ENCODE peak calls at places on chromosomes 5 and 9, in seven cellular contexts. I is astrocyte, A is HCT116, S is fibroblast of lung, Q is aorta, M is H1, W is heart right ventricle. U is an unnamed sample. For H3K9me3 and H3K36me3, the result is how much of the 10 kb centered on the place peaks cover.

GRCh38 chr5:131589510-131590348 is 45.3 kb downstream of the RAPGEF6 start:
- DNase-seq in I (peak), A (peak), S (peak), Q (no peak), M (peak), W (no peak), U (no peak)

GRCh38 chr5:118044169-118044568 is 944.2 kb downstream of the DTWD2 start:
- DNase-seq in I (no peak), A (no peak), S (no peak), Q (no peak), M (no peak), W (no peak), U (no peak)

GRCh38 chr9:106697799-106698591 is 165.0 kb upstream of the ZNF462 start:
- DNase-seq in I (peak), A (no peak), S (peak), Q (peak), M (no peak), W (peak), U (peak)

GRCh38 chr9:134128727-134129679 is 6.9 kb upstream of the WDR5 start:
- DNase-seq in I (no peak), A (no peak), S (no peak), Q (no peak), M (no peak), W (peak), U (no peak)

GRCh38 chr5:107705390-107706014 is 34.8 kb upstream of the EFNA5 start:
- DNase-seq in I (peak), A (no peak), S (peak), Q (no peak), M (no peak), W (no peak), U (peak)

GRCh38 chr5:10338996-10339903 is 14.2 kb upstream of the MARCHF6 start:
- DNase-seq in I (peak), A (no peak), S (peak), Q (no peak), M (no peak), W (no peak), U (no peak)

GRCh38 chr9:68668127-68668526 is 36.9 kb upstream of the PIP5K1B start:
- DNase-seq in I (no peak), A (no peak), S (no peak), Q (no peak), M (no peak), W (no peak), U (no peak)

GRCh38 chr5:171450423-171451246 is 31.2 kb downstream of the FGF18 start:
- DNase-seq in I (peak), A (no peak), S (peak), Q (peak), M (peak), W (peak), U (peak)

GRCh38 chr5:179054036-179054785 is 6.0 kb upstream of the ZNF354C start:
- DNase-seq in I (no peak), A (no peak), S (no peak), Q (no peak), M (no peak), W (no peak), U (no peak)

GRCh38 chr5:160342413-160342941 is 27.9 kb downstream of the C1QTNF2 start:
- DNase-seq in I (peak), A (no peak), S (peak), Q (no peak), M (no peak), W (no peak), U (peak)

GRCh38 chr5:139385061-139385889 is 2.2 kb upstream of the SLC23A1 start:
- DNase-seq in I (no peak), A (no peak), S (no peak), Q (no peak), M (no peak), W (no peak), U (no peak)

GRCh38 chr9:73775757-73776156 is 624.1 kb downstream of the ANXA1 start:
- DNase-seq in I (no peak), A (no peak), S (peak), Q (no peak), M (no peak), W (no peak), U (no peak)

GRCh38 chr9:16417101-16417500 is 453.4 kb downstream of the BNC2 start:
- DNase-seq in I (peak), A (no peak), S (peak), Q (no peak), M (no peak), W (no peak), U (peak)

GRCh38 chr9:128845186-128845931 is 15.8 kb upstream of the SPOUT1 start:
- DNase-seq in I (no peak), A (no peak), S (no peak), Q (no peak), M (no peak), W (no peak), U (no peak)

GRCh38 chr5:6720561-6720921 is 7.3 kb downstream of the TENT4A start:
- DNase-seq in I (no peak), A (no peak), S (no peak), Q (no peak), M (no peak), W (no peak), U (no peak)

GRCh38 chr5:61010759-61011460 is 65.9 kb downstream of the NDUFAF2 start:
- DNase-seq in I (no peak), A (peak), S (no peak), Q (no peak), M (no peak), W (no peak), U (no peak)

GRCh38 chr5:112312810-112313209 is 106.3 kb downstream of the EPB41L4A start:
- DNase-seq in I (no peak), A (no peak), S (no peak), Q (no peak), M (no peak), W (no peak), U (no peak)

DNA sequence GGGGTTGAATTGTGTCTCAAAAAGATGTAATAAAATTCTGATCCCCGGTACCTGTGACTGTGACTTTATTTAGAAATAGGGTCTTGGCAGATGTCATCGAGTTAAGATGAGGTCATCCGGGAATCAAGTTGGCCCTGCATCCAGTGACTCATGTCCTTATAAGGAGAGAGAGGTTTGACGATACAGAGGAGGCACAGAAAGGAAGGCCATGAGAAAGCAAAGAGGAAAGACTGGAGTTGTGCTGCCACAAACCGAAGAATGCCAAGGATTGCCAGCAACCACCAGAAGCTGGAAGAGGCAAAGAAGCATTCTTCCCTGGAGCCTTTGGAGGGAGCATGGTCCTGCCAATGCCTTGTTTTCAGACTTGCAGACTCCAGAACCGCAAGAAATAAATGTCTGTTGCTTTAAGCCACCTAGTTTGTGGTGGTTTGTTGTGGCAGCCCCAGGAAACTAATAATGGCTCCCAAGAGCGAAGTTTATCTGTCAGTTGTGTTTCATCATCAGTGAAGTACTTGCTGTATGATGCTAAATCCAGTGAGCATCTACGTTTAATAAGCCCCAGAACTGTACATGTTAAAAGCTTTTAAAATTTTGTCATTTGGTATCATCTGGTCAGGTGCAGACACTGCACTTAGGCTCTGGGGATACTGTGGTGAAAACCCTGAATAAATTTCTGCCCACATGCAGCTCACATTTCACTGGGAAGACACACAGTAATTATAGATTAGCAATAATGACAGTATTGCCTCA is 114.8 kb downstream of the TLE4 start:
- DNase-seq in I (peak), A (no peak), S (peak), Q (peak), M (no peak), W (no peak), U (peak)
- H3K4me3 ChIP-seq in I (no peak), A (no peak), S (no peak), Q (no peak), M (no peak), W (no peak), U (peak)

GRCh38 chr5:8322478-8322877 is 453.5 kb downstream of the MTRR start:
- DNase-seq in I (no peak), A (no peak), S (no peak), Q (no peak), M (no peak), W (no peak), U (no peak)
- H3K9me3 ChIP-seq in I (under half), A (under half), S (under half), Q (under half), M (under half), W (under half), U (under half)

DNA sequence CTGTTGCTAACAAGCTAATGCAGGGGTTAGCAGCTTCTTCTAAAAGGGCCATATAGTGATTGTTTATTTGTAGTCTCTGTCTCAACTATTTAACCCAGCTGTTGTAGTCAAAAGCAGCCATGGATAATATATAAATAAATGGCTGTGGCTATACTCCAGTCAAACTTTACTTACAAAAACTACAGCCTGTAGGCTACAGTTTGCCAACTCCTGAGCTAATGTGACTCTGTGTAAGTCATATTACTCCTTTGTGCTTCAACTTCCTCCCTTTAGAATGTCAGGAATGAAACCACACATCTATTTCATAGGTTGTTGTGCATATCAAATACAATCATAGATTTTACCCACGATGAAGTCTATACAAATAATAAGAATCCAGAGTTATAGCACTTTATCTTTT is 21.7 kb downstream of the STOM start:
- DNase-seq in I (peak), A (no peak), S (peak), Q (no peak), M (no peak), W (no peak), U (no peak)
- H3K36me3 ChIP-seq in I (under half), A (under half), S (under half), Q (under half), M (half or more), W (under half), U (half or more)

GRCh38 chr5:68290260-68290674 is 74.7 kb downstream of the PIK3R1 start:
- DNase-seq in I (peak), A (no peak), S (peak), Q (no peak), M (no peak), W (peak), U (no peak)

GRCh38 chr5:68295772-68296171 is 80.2 kb downstream of the PIK3R1 start:
- DNase-seq in I (no peak), A (no peak), S (no peak), Q (no peak), M (no peak), W (no peak), U (no peak)

GRCh38 chr5:68289576-68289975 is 74.0 kb downstream of the PIK3R1 start:
- DNase-seq in I (no peak), A (no peak), S (no peak), Q (no peak), M (no peak), W (no peak), U (no peak)

GRCh38 chr5:68288756-68289134 is 73.2 kb downstream of the PIK3R1 start:
- DNase-seq in I (peak), A (no peak), S (no peak), Q (no peak), M (peak), W (no peak), U (no peak)

DNA sequence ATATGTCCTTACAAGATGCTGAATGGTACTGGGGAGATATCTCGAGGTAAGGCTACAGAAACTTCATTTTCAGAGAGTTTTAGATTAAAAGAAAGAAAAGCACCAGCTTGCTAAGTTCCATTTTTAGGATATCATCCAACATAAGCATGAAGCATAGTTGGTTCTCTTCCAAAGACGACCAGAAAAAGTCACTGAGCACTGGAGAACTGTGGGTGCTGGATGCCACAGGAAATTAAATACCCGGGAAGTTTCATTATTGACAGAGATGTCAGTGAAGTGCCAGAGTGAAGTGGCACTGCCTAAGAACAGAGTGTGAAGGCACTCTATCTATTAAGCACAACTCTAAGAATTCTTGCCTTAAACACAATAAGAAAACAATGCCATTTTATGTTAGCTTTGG is 76.8 kb downstream of the PIK3R1 start:
- DNase-seq in I (peak), A (no peak), S (peak), Q (no peak), M (no peak), W (no peak), U (no peak)
- H3K4me3 ChIP-seq in I (no peak), A (no peak), S (no peak), Q (no peak), M (no peak), W (peak), U (no peak)

GRCh38 chr5:56456002-56456401 is 222.9 kb upstream of the ANKRD55 start:
- DNase-seq in I (no peak), A (no peak), S (peak), Q (no peak), M (no peak), W (no peak), U (peak)

GRCh38 chr5:56454219-56454862 is 221.2 kb upstream of the ANKRD55 start:
- DNase-seq in I (no peak), A (no peak), S (no peak), Q (no peak), M (no peak), W (no peak), U (no peak)

GRCh38 chr5:56457887-56458451 is 224.8 kb upstream of the ANKRD55 start:
- DNase-seq in I (peak), A (no peak), S (peak), Q (no peak), M (no peak), W (peak), U (no peak)

GRCh38 chr5:56451742-56452141 is 218.6 kb upstream of the ANKRD55 start:
- DNase-seq in I (no peak), A (no peak), S (no peak), Q (no peak), M (no peak), W (no peak), U (no peak)

DNA sequence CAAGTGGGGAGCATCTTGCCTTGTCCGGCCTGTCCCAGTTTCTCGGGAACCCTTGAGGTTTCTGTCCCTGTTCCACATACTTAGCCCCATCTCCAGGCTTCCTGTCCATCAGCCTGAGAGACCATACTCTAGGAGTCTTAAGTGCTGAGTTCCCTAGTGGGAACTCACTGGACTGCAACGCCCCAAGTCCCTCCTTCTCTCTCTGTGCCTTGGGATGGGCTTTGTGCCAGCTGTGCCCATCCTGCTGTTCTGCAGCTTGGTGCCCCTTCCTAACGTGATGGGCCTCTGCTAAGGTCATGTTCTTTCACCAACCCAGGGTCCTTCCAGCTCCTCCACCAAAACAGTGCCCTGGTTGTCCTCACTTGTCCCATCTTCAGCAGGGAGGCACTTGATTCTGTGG is 222.3 kb upstream of the ANKRD55 start:
- DNase-seq in I (no peak), A (no peak), S (no peak), Q (no peak), M (no peak), W (no peak), U (no peak)
- H3K9me3 ChIP-seq in I (under half), A (under half), S (under half), Q (under half), M (under half), W (under half), U (under half)

GRCh38 chr5:134913254-134913653 is 8.3 kb downstream of the PCBD2 start:
- DNase-seq in I (no peak), A (no peak), S (no peak), Q (no peak), M (no peak), W (no peak), U (no peak)

GRCh38 chr5:134917070-134917831 is 12.3 kb downstream of the PCBD2 start:
- DNase-seq in I (no peak), A (no peak), S (no peak), Q (no peak), M (peak), W (no peak), U (no peak)

GRCh38 chr5:134911285-134912215 is 6.6 kb downstream of the PCBD2 start:
- DNase-seq in I (no peak), A (no peak), S (no peak), Q (no peak), M (no peak), W (no peak), U (no peak)

DNA sequence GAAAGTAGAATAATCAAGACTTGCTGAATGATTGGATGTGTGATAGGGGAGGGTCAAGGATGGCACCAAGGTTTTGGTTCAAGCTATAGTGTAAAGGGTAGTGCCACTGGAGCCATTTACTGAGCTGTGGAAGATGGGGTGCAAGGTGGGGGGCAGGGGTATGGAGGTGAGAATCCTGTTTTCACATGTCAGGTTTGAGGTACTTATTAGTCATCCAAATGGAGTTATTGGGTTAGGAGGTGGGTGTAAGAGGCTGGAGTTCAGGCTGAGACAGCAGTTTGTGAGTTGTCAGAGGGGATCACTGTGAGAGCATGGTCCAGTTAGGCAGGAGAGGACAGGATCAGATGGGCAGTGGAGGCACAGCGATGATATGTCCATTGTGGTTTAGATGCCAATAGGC is 8.9 kb downstream of the PCBD2 start:
- DNase-seq in I (no peak), A (no peak), S (no peak), Q (no peak), M (no peak), W (no peak), U (no peak)
- H3K36me3 ChIP-seq in I (under half), A (under half), S (under half), Q (under half), M (under half), W (under half), U (half or more)